ENCODE peak calls at places on chromosomes 5 and 9, in seven cellular contexts. R, U, Z, G, E, D and W are unnamed samples.

GRCh38 chr9:21730899-21731298 is 71.5 kb upstream of the MTAP start:
- DNase-seq in R (no peak), U (no peak), Z (no peak), G (no peak), E (no peak), D (no peak), W (no peak)

GRCh38 chr5:73515232-73515631 is 17.0 kb downstream of the BTF3 start:
- DNase-seq in R (no peak), U (peak; percentile 75), Z (no peak), G (no peak), E (no peak), D (no peak), W (no peak)

GRCh38 chr5:32231241-32231640 is 57.1 kb upstream of the GOLPH3 start:
- DNase-seq in R (no peak), U (no peak), Z (no peak), G (no peak), E (no peak), D (no peak), W (no peak)

GRCh38 chr9:123834218-123834906 is 95.6 kb downstream of the DENND1A start:
- DNase-seq in R (no peak), U (no peak), Z (no peak), G (peak; percentile 0), E (no peak), D (no peak), W (no peak)

GRCh38 chr9:26426732-26427131 is 465.9 kb downstream of the CAAP1 start:
- DNase-seq in R (no peak), U (no peak), Z (no peak), G (no peak), E (no peak), D (no peak), W (no peak)

GRCh38 chr9:97809666-97810344 is 43.2 kb upstream of the FOXE1 start:
- DNase-seq in R (no peak), U (no peak), Z (no peak), G (no peak), E (no peak), D (no peak), W (no peak)

GRCh38 chr5:982377-983237 is 26.0 kb upstream of the NKD2 start:
- DNase-seq in R (no peak), U (no peak), Z (no peak), G (no peak), E (no peak), D (no peak), W (no peak)

GRCh38 chr9:91500509-91501011 is 76.9 kb upstream of the NFIL3 start:
- DNase-seq in R (no peak), U (no peak), Z (no peak), G (peak; percentile 95), E (no peak), D (peak; percentile 35), W (no peak)

GRCh38 chr5:1786621-1787471 is 12.8 kb downstream of the MRPL36 start:
- DNase-seq in R (no peak), U (no peak), Z (no peak), G (no peak), E (no peak), D (no peak), W (no peak)

GRCh38 chr9:112170235-112170634 is 4.9 kb downstream of the SUSD1 start:
- DNase-seq in R (no peak), U (peak; percentile 79), Z (no peak), G (no peak), E (no peak), D (no peak), W (no peak)